ENCODE peak calls at places on chromosomes 7 and 10, in five cellular contexts. T is right cardiac atrium, X is OCI-LY7, L is ascending aorta, G is neural progenitor cell. B is an unnamed sample. For H3K4me1, the result is how much of the 10 kb centered on the place peaks cover.

GRCh38 chr7:156640949-156641485 is 443 bp downstream of the RNF32 start:
- DNase-seq in G (no peak), X (peak), L (no peak), T (no peak), B (no peak)

GRCh38 chr10:49643296-49644034 is 29.6 kb downstream of the CHAT start:
- DNase-seq in T (no peak), X (no peak), G (no peak), L (peak), B (no peak)

GRCh38 chr7:132655071-132655761 is 78.9 kb upstream of the PLXNA4 start:
- DNase-seq in X (no peak), L (peak), G (peak), T (peak), B (peak)

GRCh38 chr10:127922675-127923366 is 15.9 kb downstream of the PTPRE start:
- DNase-seq in G (no peak), L (peak), T (peak), X (no peak), B (no peak)

GRCh38 chr7:99457646-99458493 is 8.1 kb downstream of the ATP5MF start:
- DNase-seq in T (no peak), X (no peak), G (no peak), L (no peak), B (no peak)

GRCh38 chr7:111820117-111820516 is 257.8 kb upstream of the IMMP2L start:
- DNase-seq in T (no peak), X (no peak), L (no peak), G (no peak), B (no peak)

GRCh38 chr7:130875265-130875741 is 141.3 kb upstream of the KLF14 start:
- DNase-seq in X (peak), T (no peak), L (no peak), G (peak), B (no peak)

GRCh38 chr7:142352543-142352942 is 94.7 kb upstream of the PRSS58 start:
- DNase-seq in X (no peak), G (no peak), L (no peak), T (no peak), B (no peak)

GRCh38 chr10:81135851-81136250 is 598.1 kb downstream of the SH2D4B start:
- DNase-seq in X (no peak), T (no peak), L (no peak), G (no peak), B (no peak)

GRCh38 chr7:11427686-11428273 is 404.2 kb downstream of the THSD7A start:
- DNase-seq in L (no peak), T (no peak), G (peak), X (peak), B (no peak)

GRCh38 chr7:145219461-145219860 is 383.6 kb upstream of the TPK1 start:
- DNase-seq in T (no peak), G (no peak), X (no peak), L (no peak), B (no peak)

GRCh38 chr7:132509667-132510066 is 66.6 kb downstream of the PLXNA4 start:
- DNase-seq in X (no peak), T (no peak), L (no peak), G (no peak), B (no peak)

GRCh38 chr10:131831561-131831960 is 69.2 kb upstream of the PPP2R2D start:
- DNase-seq in L (no peak), G (no peak), T (peak), X (no peak), B (no peak)

GRCh38 chr7:122802211-122802833 is 83.9 kb downstream of the CADPS2 start:
- DNase-seq in L (no peak), T (peak), X (no peak), G (no peak), B (no peak)

GRCh38 chr7:100080895-100081534 is 508 bp downstream of the ZNF3 start:
- DNase-seq in T (no peak), X (peak), L (no peak), G (peak), B (no peak)

GRCh38 chr7:129361771-129362170 is 72.5 kb upstream of the STRIP2 start:
- DNase-seq in L (no peak), X (no peak), T (no peak), G (no peak), B (no peak)

GRCh38 chr7:27110163-27110976 is 7.9 kb upstream of the HOXA2 start:
- DNase-seq in L (peak), T (peak), G (peak), X (no peak), B (no peak)
- H3K4me1 ChIP-seq in L (under half), T (under half), G (under half), X (under half), B (under half)

GRCh38 chr7:143380264-143380645 is 890 bp upstream of the ZYX start:
- DNase-seq in X (peak), G (peak), L (peak), T (peak), B (peak)

GRCh38 chr7:143382791-143383641 is 1.9 kb downstream of the ZYX start:
- DNase-seq in G (no peak), X (no peak), L (peak), T (peak), B (no peak)

GRCh38 chr7:143382126-143382790 is 1.1 kb downstream of the ZYX start:
- DNase-seq in T (peak), L (peak), G (no peak), X (no peak), B (no peak)

GRCh38 chr7:143380646-143381426 is at the start of gene ZYX:
- DNase-seq in L (peak), G (peak), X (peak), T (peak), B (peak)

GRCh38 chr7:143381427-143382125 is 431 bp downstream of the ZYX start:
- DNase-seq in T (peak), X (no peak), L (peak), G (peak), B (peak)
- H3K4me1 ChIP-seq in T (under half), X (under half), L (under half), G (under half), B (half or more)

GRCh38 chr10:74836855-74837254 is 10.5 kb downstream of the KAT6B start:
- DNase-seq in T (no peak), X (no peak), L (no peak), G (no peak), B (no peak)
- H3K4me1 ChIP-seq in T (under half), X (under half), L (under half), G (under half), B (under half)

GRCh38 chr7:134126126-134126525 is 1.0 kb upstream of the LRGUK start:
- DNase-seq in G (no peak), T (no peak), X (no peak), L (no peak), B (no peak)

GRCh38 chr7:134122980-134123379 is 4.2 kb upstream of the LRGUK start:
- DNase-seq in L (no peak), T (no peak), G (no peak), X (no peak), B (no peak)

GRCh38 chr7:134128829-134129228 is 1.7 kb downstream of the LRGUK start:
- DNase-seq in L (no peak), G (no peak), T (no peak), X (no peak), B (no peak)

GRCh38 chr7:134130124-134130523 is 3.0 kb downstream of the LRGUK start:
- DNase-seq in L (no peak), T (no peak), G (peak), X (no peak), B (no peak)

GRCh38 chr7:134126937-134127848 is at the start of gene LRGUK:
- DNase-seq in G (peak), T (peak), X (peak), L (peak), B (peak)
- H3K4me1 ChIP-seq in G (under half), T (under half), X (under half), L (under half), B (under half)

GRCh38 chr7:2803755-2804154 is 40.4 kb downstream of the GNA12 start:
- DNase-seq in T (no peak), X (no peak), L (no peak), G (no peak), B (no peak)
- H3K4me1 ChIP-seq in T (under half), X (under half), L (under half), G (under half), B (under half)

DNA sequence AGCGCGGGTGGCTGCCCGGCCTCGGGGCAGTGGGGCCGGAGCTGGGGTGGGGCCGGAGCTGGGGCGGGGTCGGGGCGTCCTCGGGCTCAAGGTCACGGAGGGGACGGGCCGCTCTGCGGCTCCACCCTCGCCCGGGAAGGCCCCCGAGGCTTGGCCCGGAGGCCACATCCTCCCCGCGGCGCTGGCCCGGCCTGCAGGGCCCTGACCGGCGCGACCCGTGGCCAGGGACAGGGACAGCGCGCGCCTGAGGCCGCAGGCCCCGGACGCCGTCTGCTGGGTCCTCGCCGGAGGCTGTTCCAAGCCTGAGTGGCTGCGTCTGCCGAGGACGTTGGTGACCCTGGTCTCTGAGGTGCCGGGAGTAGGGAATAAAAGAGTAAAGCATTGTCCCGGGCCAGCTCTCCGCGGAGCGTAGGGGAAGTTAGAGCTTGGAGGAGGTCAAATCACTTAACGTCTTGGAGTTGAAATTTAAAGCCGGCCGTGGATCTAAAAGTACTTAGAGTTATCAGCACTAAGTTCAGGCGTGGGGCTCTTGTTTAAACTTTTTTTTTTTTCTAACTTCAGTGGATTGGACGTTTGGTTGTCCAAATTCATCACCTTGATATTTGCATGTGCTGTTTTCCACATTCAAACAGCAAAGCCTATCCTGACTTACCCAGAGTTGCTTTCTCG is 551 bp downstream of the NIPSNAP2 start:
- DNase-seq in G (peak), L (peak), T (peak), X (peak), B (peak)
- H3K4me1 ChIP-seq in G (under half), L (under half), T (under half), X (under half), B (under half)

GRCh38 chr7:139036901-139037300 is 1.1 kb upstream of the ZC3HAV1L start:
- DNase-seq in L (no peak), G (no peak), X (no peak), T (no peak), B (no peak)
- H3K4me1 ChIP-seq in L (under half), G (under half), X (under half), T (under half), B (under half)